ENCODE peak calls at places on chromosomes 5 and 9, in ten cellular contexts. C, U, H, S, A, X, F, Z, Y and O are unnamed samples.

GRCh38 chr9:115263731-115264130 is 145.8 kb upstream of the TNC start:
- DNase-seq in C (no peak), H (no peak), Y (no peak), F (no peak), U (no peak), X (no peak), Z (no peak), S (no peak), A (no peak), O (no peak)

GRCh38 chr5:167773902-167774301 is 517.5 kb upstream of the WWC1 start:
- DNase-seq in F (no peak), H (no peak), U (no peak), Z (no peak), A (no peak), S (no peak), C (no peak), Y (no peak), X (no peak), O (no peak)

GRCh38 chr9:108786756-108787663 is 68.8 kb downstream of the ACTL7B start:
- DNase-seq in X (no peak), F (peak), S (no peak), Z (no peak), U (no peak), A (no peak), C (peak), H (peak), Y (no peak), O (no peak)

GRCh38 chr5:464843-465590 is 22.0 kb downstream of the EXOC3 start:
- DNase-seq in A (peak), Z (no peak), X (no peak), S (no peak), Y (no peak), H (no peak), U (no peak), F (no peak), C (peak), O (no peak)

GRCh38 chr5:109987355-109987754 is 297.6 kb downstream of the MAN2A1 start:
- DNase-seq in F (no peak), H (no peak), C (no peak), Z (no peak), Y (no peak), S (no peak), A (no peak), X (no peak), U (no peak), O (no peak)

GRCh38 chr5:6710551-6711318 is 2.5 kb upstream of the TENT4A start:
- DNase-seq in Z (no peak), F (no peak), S (no peak), X (no peak), C (no peak), A (no peak), U (no peak), H (no peak), Y (no peak), O (no peak)

GRCh38 chr5:152086668-152087067 is 162.0 kb upstream of the GLRA1 start:
- DNase-seq in X (no peak), H (no peak), U (no peak), Y (no peak), C (peak), Z (no peak), A (no peak), S (no peak), F (no peak), O (no peak)

GRCh38 chr9:117707561-117707960 is 3.4 kb downstream of the TLR4 start:
- DNase-seq in C (no peak), F (no peak), H (no peak), Z (no peak), Y (no peak), U (no peak), X (no peak), S (no peak), A (no peak), O (no peak)

GRCh38 chr5:95727764-95728191 is 3.4 kb upstream of the RHOBTB3 start:
- DNase-seq in U (no peak), X (peak), Z (no peak), F (no peak), Y (no peak), A (no peak), C (no peak), H (no peak), S (no peak), O (no peak)

GRCh38 chr9:98992885-98993569 is 49.3 kb downstream of the COL15A1 start:
- DNase-seq in X (no peak), H (no peak), Y (no peak), F (no peak), A (no peak), U (no peak), S (no peak), Z (no peak), C (no peak), O (no peak)

GRCh38 chr9:98256632-98257218 is 1.3 kb upstream of the TBC1D2 start:
- DNase-seq in F (no peak), Z (no peak), A (no peak), X (peak), Y (peak), U (peak), C (peak), S (peak), H (peak), O (peak)

GRCh38 chr9:130995399-130995941 is 13.5 kb upstream of the LAMC3 start:
- DNase-seq in X (peak), H (peak), F (no peak), A (no peak), U (no peak), Z (no peak), S (no peak), Y (no peak), C (no peak), O (no peak)

GRCh38 chr5:74055446-74056097 is 429.6 kb downstream of the ARHGEF28 start:
- DNase-seq in F (no peak), C (peak), A (no peak), H (peak), Z (no peak), Y (no peak), X (no peak), S (no peak), U (no peak), O (no peak)

GRCh38 chr9:110821064-110821463 is 152.5 kb downstream of the MUSK start:
- DNase-seq in H (no peak), U (no peak), A (no peak), X (peak), S (no peak), F (no peak), Y (no peak), C (no peak), Z (no peak), O (no peak)

GRCh38 chr9:123039617-123040219 is 6.3 kb downstream of the GPR21 start:
- DNase-seq in Z (no peak), S (no peak), C (no peak), Y (no peak), A (no peak), F (no peak), H (no peak), X (no peak), U (no peak), O (no peak)

GRCh38 chr5:124663101-124663506 is 83.3 kb downstream of the ZNF608 start:
- DNase-seq in X (peak), F (no peak), S (no peak), A (no peak), Y (no peak), C (no peak), U (no peak), H (no peak), Z (no peak), O (no peak)

GRCh38 chr9:134641173-134641985 is at the start of gene COL5A1:
- DNase-seq in H (peak), F (no peak), C (peak), Y (peak), A (peak), Z (peak), S (peak), U (peak), X (peak), O (no peak)

GRCh38 chr5:172564187-172564586 is 76.9 kb upstream of the NEURL1B start:
- DNase-seq in Z (no peak), X (no peak), S (no peak), U (no peak), A (no peak), H (peak), F (no peak), C (no peak), Y (no peak), O (no peak)

GRCh38 chr5:43515678-43516048 is 715 bp upstream of the C5orf34 start:
- DNase-seq in A (no peak), Z (no peak), H (no peak), U (no peak), S (no peak), X (no peak), Y (no peak), F (no peak), C (no peak), O (no peak)

GRCh38 chr5:111997308-111998159 is 240.5 kb upstream of the NREP start:
- DNase-seq in Y (no peak), F (peak), U (no peak), A (no peak), C (no peak), H (no peak), S (no peak), X (no peak), Z (peak), O (no peak)

GRCh38 chr9:114574438-114574837 is 13.1 kb upstream of the ATP6V1G1 start:
- DNase-seq in C (no peak), U (no peak), H (no peak), X (no peak), S (no peak), F (no peak), Z (no peak), A (no peak), Y (no peak), O (no peak)

GRCh38 chr9:38294130-38294529 is 98.4 kb upstream of the ALDH1B1 start:
- DNase-seq in Y (no peak), Z (no peak), F (no peak), S (no peak), A (no peak), C (no peak), U (no peak), X (no peak), H (no peak), O (no peak)

GRCh38 chr9:133713211-133713959 is 24.8 kb downstream of the SARDH start:
- DNase-seq in F (no peak), H (peak), U (no peak), A (no peak), Y (no peak), C (peak), Z (no peak), S (no peak), X (peak), O (no peak)